ENCODE peak calls at places on chromosomes 16 and 17, in five cellular contexts. One of them, this sample, is unnamed.

GRCh38 chr17:35244345-35245195 is 1.7 kb downstream of the SLFN5 start:
- DNase-seq in RWPE1: peak
- DNase-seq in glomerular endothelial cell: no peak
- DNase-seq in hypothalamus: no peak
- DNase-seq in stimulated activated naive CD8-positive, alpha-beta T cell treated with anti-CD3 and anti-CD28 coated beads, Interleukin-15, amount 100 ng/mL, for 72 hours: peak
- DNase-seq in this sample: peak

GRCh38 chr16:31181102-31181830 is 1.3 kb downstream of the FUS start:
- DNase-seq in hypothalamus: no peak
- DNase-seq in RWPE1: peak
- DNase-seq in glomerular endothelial cell: no peak
- DNase-seq in stimulated activated naive CD8-positive, alpha-beta T cell treated with anti-CD3 and anti-CD28 coated beads, Interleukin-15, amount 100 ng/mL, for 72 hours: peak
- DNase-seq in this sample: no peak

GRCh38 chr17:64507418-64507766 is 615 bp downstream of the CEP95 start:
- DNase-seq in RWPE1: peak
- DNase-seq in stimulated activated naive CD8-positive, alpha-beta T cell treated with anti-CD3 and anti-CD28 coated beads, Interleukin-15, amount 100 ng/mL, for 72 hours: no peak
- DNase-seq in glomerular endothelial cell: no peak
- DNase-seq in hypothalamus: no peak
- DNase-seq in this sample: peak

GRCh38 chr17:73343168-73343634 is 31.4 kb upstream of the CDC42EP4 start:
- DNase-seq in glomerular endothelial cell: no peak
- DNase-seq in hypothalamus: peak
- DNase-seq in RWPE1: no peak
- DNase-seq in stimulated activated naive CD8-positive, alpha-beta T cell treated with anti-CD3 and anti-CD28 coated beads, Interleukin-15, amount 100 ng/mL, for 72 hours: no peak
- DNase-seq in this sample: peak

GRCh38 chr16:68539704-68540370 is 746 bp downstream of the ZFP90 start:
- DNase-seq in stimulated activated naive CD8-positive, alpha-beta T cell treated with anti-CD3 and anti-CD28 coated beads, Interleukin-15, amount 100 ng/mL, for 72 hours: peak
- DNase-seq in RWPE1: peak
- DNase-seq in hypothalamus: no peak
- DNase-seq in glomerular endothelial cell: no peak
- DNase-seq in this sample: peak

GRCh38 chr16:66091462-66091861 is 275.0 kb upstream of the CDH5 start:
- DNase-seq in glomerular endothelial cell: no peak
- DNase-seq in RWPE1: no peak
- DNase-seq in stimulated activated naive CD8-positive, alpha-beta T cell treated with anti-CD3 and anti-CD28 coated beads, Interleukin-15, amount 100 ng/mL, for 72 hours: no peak
- DNase-seq in hypothalamus: no peak
- DNase-seq in this sample: no peak

GRCh38 chr16:88911148-88911945 is 44.9 kb upstream of the PABPN1L start:
- DNase-seq in RWPE1: no peak
- DNase-seq in hypothalamus: no peak
- DNase-seq in stimulated activated naive CD8-positive, alpha-beta T cell treated with anti-CD3 and anti-CD28 coated beads, Interleukin-15, amount 100 ng/mL, for 72 hours: no peak
- DNase-seq in glomerular endothelial cell: no peak
- DNase-seq in this sample: no peak

GRCh38 chr16:29876578-29877249 is 13.7 kb upstream of the CDIPT start:
- DNase-seq in stimulated activated naive CD8-positive, alpha-beta T cell treated with anti-CD3 and anti-CD28 coated beads, Interleukin-15, amount 100 ng/mL, for 72 hours: peak
- DNase-seq in RWPE1: no peak
- DNase-seq in hypothalamus: no peak
- DNase-seq in glomerular endothelial cell: no peak
- DNase-seq in this sample: no peak

GRCh38 chr17:44133918-44134476 is 7.7 kb upstream of the HROB start:
- DNase-seq in hypothalamus: no peak
- DNase-seq in stimulated activated naive CD8-positive, alpha-beta T cell treated with anti-CD3 and anti-CD28 coated beads, Interleukin-15, amount 100 ng/mL, for 72 hours: no peak
- DNase-seq in RWPE1: no peak
- DNase-seq in glomerular endothelial cell: no peak
- DNase-seq in this sample: no peak

GRCh38 chr16:89115216-89115949 is 21.7 kb downstream of the ACSF3 start:
- DNase-seq in hypothalamus: no peak
- DNase-seq in glomerular endothelial cell: no peak
- DNase-seq in stimulated activated naive CD8-positive, alpha-beta T cell treated with anti-CD3 and anti-CD28 coated beads, Interleukin-15, amount 100 ng/mL, for 72 hours: peak
- DNase-seq in RWPE1: peak
- DNase-seq in this sample: no peak

GRCh38 chr17:69637399-69638165 is 223.1 kb downstream of the MAP2K6 start:
- DNase-seq in hypothalamus: no peak
- DNase-seq in glomerular endothelial cell: no peak
- DNase-seq in RWPE1: no peak
- DNase-seq in stimulated activated naive CD8-positive, alpha-beta T cell treated with anti-CD3 and anti-CD28 coated beads, Interleukin-15, amount 100 ng/mL, for 72 hours: no peak
- DNase-seq in this sample: no peak

GRCh38 chr17:49051269-49051668 is 54.1 kb downstream of the IGF2BP1 start:
- DNase-seq in RWPE1: no peak
- DNase-seq in stimulated activated naive CD8-positive, alpha-beta T cell treated with anti-CD3 and anti-CD28 coated beads, Interleukin-15, amount 100 ng/mL, for 72 hours: no peak
- DNase-seq in glomerular endothelial cell: no peak
- DNase-seq in hypothalamus: no peak
- DNase-seq in this sample: no peak

GRCh38 chr17:77285594-77286390 is 145.0 kb downstream of the SEC14L1 start:
- DNase-seq in hypothalamus: no peak
- DNase-seq in RWPE1: peak
- DNase-seq in stimulated activated naive CD8-positive, alpha-beta T cell treated with anti-CD3 and anti-CD28 coated beads, Interleukin-15, amount 100 ng/mL, for 72 hours: no peak
- DNase-seq in glomerular endothelial cell: no peak
- DNase-seq in this sample: peak

GRCh38 chr16:2686912-2687507 is 4.7 kb downstream of the KCTD5 start:
- DNase-seq in glomerular endothelial cell: no peak
- DNase-seq in RWPE1: no peak
- DNase-seq in stimulated activated naive CD8-positive, alpha-beta T cell treated with anti-CD3 and anti-CD28 coated beads, Interleukin-15, amount 100 ng/mL, for 72 hours: no peak
- DNase-seq in hypothalamus: no peak
- DNase-seq in this sample: no peak

GRCh38 chr17:69779378-69780214 is 295.4 kb upstream of the KCNJ16 start:
- DNase-seq in stimulated activated naive CD8-positive, alpha-beta T cell treated with anti-CD3 and anti-CD28 coated beads, Interleukin-15, amount 100 ng/mL, for 72 hours: no peak
- DNase-seq in RWPE1: no peak
- DNase-seq in hypothalamus: no peak
- DNase-seq in glomerular endothelial cell: no peak
- DNase-seq in this sample: no peak

GRCh38 chr16:1258906-1259759 is 3.3 kb downstream of the TPSD1 start:
- DNase-seq in hypothalamus: no peak
- DNase-seq in glomerular endothelial cell: no peak
- DNase-seq in RWPE1: no peak
- DNase-seq in stimulated activated naive CD8-positive, alpha-beta T cell treated with anti-CD3 and anti-CD28 coated beads, Interleukin-15, amount 100 ng/mL, for 72 hours: no peak
- DNase-seq in this sample: no peak

GRCh38 chr17:82239926-82240505 is 11.2 kb downstream of the SLC16A3 start:
- DNase-seq in RWPE1: no peak
- DNase-seq in stimulated activated naive CD8-positive, alpha-beta T cell treated with anti-CD3 and anti-CD28 coated beads, Interleukin-15, amount 100 ng/mL, for 72 hours: no peak
- DNase-seq in hypothalamus: no peak
- DNase-seq in glomerular endothelial cell: no peak
- DNase-seq in this sample: no peak

GRCh38 chr17:17757391-17757791 is 76.1 kb downstream of the RAI1 start:
- DNase-seq in glomerular endothelial cell: no peak
- DNase-seq in RWPE1: no peak
- DNase-seq in hypothalamus: no peak
- DNase-seq in stimulated activated naive CD8-positive, alpha-beta T cell treated with anti-CD3 and anti-CD28 coated beads, Interleukin-15, amount 100 ng/mL, for 72 hours: peak
- DNase-seq in this sample: no peak

GRCh38 chr17:57739402-57740224 is 5.5 kb downstream of the CCDC182 start:
- DNase-seq in glomerular endothelial cell: no peak
- DNase-seq in stimulated activated naive CD8-positive, alpha-beta T cell treated with anti-CD3 and anti-CD28 coated beads, Interleukin-15, amount 100 ng/mL, for 72 hours: no peak
- DNase-seq in hypothalamus: no peak
- DNase-seq in RWPE1: peak
- DNase-seq in this sample: peak

GRCh38 chr17:46722662-46723285 is 95.7 kb downstream of the WNT3 start:
- DNase-seq in RWPE1: no peak
- DNase-seq in glomerular endothelial cell: no peak
- DNase-seq in stimulated activated naive CD8-positive, alpha-beta T cell treated with anti-CD3 and anti-CD28 coated beads, Interleukin-15, amount 100 ng/mL, for 72 hours: no peak
- DNase-seq in hypothalamus: no peak
- DNase-seq in this sample: no peak

GRCh38 chr17:71902931-71903506 is 217.8 kb upstream of the SOX9 start:
- DNase-seq in RWPE1: peak
- DNase-seq in stimulated activated naive CD8-positive, alpha-beta T cell treated with anti-CD3 and anti-CD28 coated beads, Interleukin-15, amount 100 ng/mL, for 72 hours: no peak
- DNase-seq in hypothalamus: no peak
- DNase-seq in glomerular endothelial cell: no peak
- DNase-seq in this sample: no peak

GRCh38 chr17:81040791-81041337 is 5.9 kb downstream of the BAIAP2 start:
- DNase-seq in stimulated activated naive CD8-positive, alpha-beta T cell treated with anti-CD3 and anti-CD28 coated beads, Interleukin-15, amount 100 ng/mL, for 72 hours: peak
- DNase-seq in glomerular endothelial cell: no peak
- DNase-seq in RWPE1: no peak
- DNase-seq in hypothalamus: no peak
- DNase-seq in this sample: no peak

GRCh38 chr16:74611721-74612120 is 4.8 kb upstream of the GLG1 start:
- DNase-seq in stimulated activated naive CD8-positive, alpha-beta T cell treated with anti-CD3 and anti-CD28 coated beads, Interleukin-15, amount 100 ng/mL, for 72 hours: no peak
- DNase-seq in hypothalamus: no peak
- DNase-seq in RWPE1: no peak
- DNase-seq in glomerular endothelial cell: no peak
- DNase-seq in this sample: no peak

GRCh38 chr16:50305441-50306061 is 39.2 kb downstream of the ADCY7 start:
- DNase-seq in glomerular endothelial cell: no peak
- DNase-seq in hypothalamus: no peak
- DNase-seq in RWPE1: no peak
- DNase-seq in stimulated activated naive CD8-positive, alpha-beta T cell treated with anti-CD3 and anti-CD28 coated beads, Interleukin-15, amount 100 ng/mL, for 72 hours: no peak
- DNase-seq in this sample: no peak

GRCh38 chr17:50565559-50566350 is 5.2 kb downstream of the CACNA1G start:
- DNase-seq in glomerular endothelial cell: no peak
- DNase-seq in stimulated activated naive CD8-positive, alpha-beta T cell treated with anti-CD3 and anti-CD28 coated beads, Interleukin-15, amount 100 ng/mL, for 72 hours: no peak
- DNase-seq in hypothalamus: no peak
- DNase-seq in RWPE1: no peak
- DNase-seq in this sample: no peak

GRCh38 chr17:11944587-11944986 is 52.7 kb downstream of the ZNF18 start:
- DNase-seq in glomerular endothelial cell: no peak
- DNase-seq in stimulated activated naive CD8-positive, alpha-beta T cell treated with anti-CD3 and anti-CD28 coated beads, Interleukin-15, amount 100 ng/mL, for 72 hours: no peak
- DNase-seq in hypothalamus: no peak
- DNase-seq in RWPE1: peak
- DNase-seq in this sample: no peak

GRCh38 chr17:44084921-44085320 is 14.4 kb downstream of the G6PC3 start:
- DNase-seq in hypothalamus: no peak
- DNase-seq in RWPE1: no peak
- DNase-seq in glomerular endothelial cell: no peak
- DNase-seq in stimulated activated naive CD8-positive, alpha-beta T cell treated with anti-CD3 and anti-CD28 coated beads, Interleukin-15, amount 100 ng/mL, for 72 hours: no peak
- DNase-seq in this sample: no peak

GRCh38 chr17:1673041-1673790 is 11.5 kb downstream of the PRPF8 start:
- DNase-seq in stimulated activated naive CD8-positive, alpha-beta T cell treated with anti-CD3 and anti-CD28 coated beads, Interleukin-15, amount 100 ng/mL, for 72 hours: no peak
- DNase-seq in hypothalamus: no peak
- DNase-seq in glomerular endothelial cell: no peak
- DNase-seq in RWPE1: no peak
- DNase-seq in this sample: no peak

GRCh38 chr16:85195884-85196816 is 83.9 kb upstream of the CIBAR2 start:
- DNase-seq in RWPE1: no peak
- DNase-seq in glomerular endothelial cell: no peak
- DNase-seq in stimulated activated naive CD8-positive, alpha-beta T cell treated with anti-CD3 and anti-CD28 coated beads, Interleukin-15, amount 100 ng/mL, for 72 hours: no peak
- DNase-seq in hypothalamus: no peak
- DNase-seq in this sample: no peak

GRCh38 chr16:68345351-68345810 is 34.6 kb downstream of the PRMT7 start:
- DNase-seq in stimulated activated naive CD8-positive, alpha-beta T cell treated with anti-CD3 and anti-CD28 coated beads, Interleukin-15, amount 100 ng/mL, for 72 hours: no peak
- DNase-seq in glomerular endothelial cell: no peak
- DNase-seq in hypothalamus: no peak
- DNase-seq in RWPE1: no peak
- DNase-seq in this sample: no peak

GRCh38 chr17:71899317-71899716 is 221.5 kb upstream of the SOX9 start:
- DNase-seq in glomerular endothelial cell: no peak
- DNase-seq in RWPE1: peak
- DNase-seq in stimulated activated naive CD8-positive, alpha-beta T cell treated with anti-CD3 and anti-CD28 coated beads, Interleukin-15, amount 100 ng/mL, for 72 hours: no peak
- DNase-seq in hypothalamus: no peak
- DNase-seq in this sample: no peak

GRCh38 chr17:41771389-41772206 is 14.9 kb downstream of the JUP start:
- DNase-seq in glomerular endothelial cell: no peak
- DNase-seq in RWPE1: no peak
- DNase-seq in stimulated activated naive CD8-positive, alpha-beta T cell treated with anti-CD3 and anti-CD28 coated beads, Interleukin-15, amount 100 ng/mL, for 72 hours: no peak
- DNase-seq in hypothalamus: no peak
- DNase-seq in this sample: no peak

GRCh38 chr17:59972778-59973177 is 8.2 kb upstream of the RNFT1 start:
- DNase-seq in glomerular endothelial cell: no peak
- DNase-seq in hypothalamus: no peak
- DNase-seq in stimulated activated naive CD8-positive, alpha-beta T cell treated with anti-CD3 and anti-CD28 coated beads, Interleukin-15, amount 100 ng/mL, for 72 hours: no peak
- DNase-seq in RWPE1: no peak
- DNase-seq in this sample: no peak

GRCh38 chr17:76440722-76441362 is 12.1 kb downstream of the UBE2O start:
- DNase-seq in hypothalamus: no peak
- DNase-seq in glomerular endothelial cell: no peak
- DNase-seq in stimulated activated naive CD8-positive, alpha-beta T cell treated with anti-CD3 and anti-CD28 coated beads, Interleukin-15, amount 100 ng/mL, for 72 hours: no peak
- DNase-seq in RWPE1: no peak
- DNase-seq in this sample: no peak

This sample was measured in HTR-8/SVneo.